ENCODE peak calls at places on chromosomes 2 and 18, in seven cellular contexts. One of them, this sample, is unnamed.

GRCh38 chr18:10290244-10291240 is 163.9 kb upstream of the APCDD1 start:
- DNase-seq in nephron progenitor cell: no peak
- DNase-seq in epithelial cell of esophagus: no peak
- DNase-seq in mesothelial cell of epicardium: no peak
- DNase-seq in ovary: no peak
- DNase-seq in cardiac fibroblast: peak; percentile 55
- DNase-seq in uterus: no peak
- DNase-seq in this sample: no peak

GRCh38 chr18:42446195-42446594 is 491.2 kb downstream of the PIK3C3 start:
- DNase-seq in nephron progenitor cell: no peak
- DNase-seq in mesothelial cell of epicardium: no peak
- DNase-seq in ovary: no peak
- DNase-seq in cardiac fibroblast: peak; percentile 44
- DNase-seq in epithelial cell of esophagus: no peak
- DNase-seq in uterus: no peak
- DNase-seq in this sample: no peak

GRCh38 chr18:41965856-41966255 is 10.8 kb downstream of the PIK3C3 start:
- DNase-seq in ovary: no peak
- DNase-seq in nephron progenitor cell: no peak
- DNase-seq in mesothelial cell of epicardium: no peak
- DNase-seq in epithelial cell of esophagus: no peak
- DNase-seq in cardiac fibroblast: no peak
- DNase-seq in uterus: no peak
- DNase-seq in this sample: no peak

GRCh38 chr18:8153887-8154583 is 455.2 kb upstream of the RAB12 start:
- DNase-seq in mesothelial cell of epicardium: no peak
- DNase-seq in epithelial cell of esophagus: peak; percentile 43
- DNase-seq in uterus: no peak
- DNase-seq in nephron progenitor cell: no peak
- DNase-seq in ovary: no peak
- DNase-seq in cardiac fibroblast: no peak
- DNase-seq in this sample: no peak

GRCh38 chr18:7464245-7464966 is 102.7 kb upstream of the PTPRM start:
- DNase-seq in ovary: no peak
- DNase-seq in mesothelial cell of epicardium: no peak
- DNase-seq in cardiac fibroblast: no peak
- DNase-seq in uterus: no peak
- DNase-seq in nephron progenitor cell: no peak
- DNase-seq in epithelial cell of esophagus: no peak
- DNase-seq in this sample: no peak

GRCh38 chr18:51149605-51150429 is 47.7 kb downstream of the MEX3C start:
- DNase-seq in nephron progenitor cell: no peak
- DNase-seq in cardiac fibroblast: peak; percentile 53
- DNase-seq in uterus: no peak
- DNase-seq in mesothelial cell of epicardium: no peak
- DNase-seq in epithelial cell of esophagus: peak; percentile 84
- DNase-seq in ovary: no peak
- DNase-seq in this sample: no peak

GRCh38 chr2:112869258-112869842 is 32.8 kb upstream of the IL1B start:
- DNase-seq in ovary: no peak
- DNase-seq in uterus: peak; percentile 42
- DNase-seq in epithelial cell of esophagus: peak; percentile 98
- DNase-seq in cardiac fibroblast: peak; percentile 80
- DNase-seq in mesothelial cell of epicardium: peak; percentile 57
- DNase-seq in nephron progenitor cell: no peak
- DNase-seq in this sample: no peak

GRCh38 chr2:141417246-141417797 is 713.5 kb downstream of the LRP1B start:
- DNase-seq in nephron progenitor cell: no peak
- DNase-seq in uterus: no peak
- DNase-seq in epithelial cell of esophagus: no peak
- DNase-seq in mesothelial cell of epicardium: no peak
- DNase-seq in cardiac fibroblast: no peak
- DNase-seq in ovary: no peak
- DNase-seq in this sample: no peak

GRCh38 chr2:62826141-62826540 is 120.6 kb downstream of the EHBP1 start:
- DNase-seq in mesothelial cell of epicardium: no peak
- DNase-seq in epithelial cell of esophagus: no peak
- DNase-seq in uterus: no peak
- DNase-seq in nephron progenitor cell: no peak
- DNase-seq in ovary: no peak
- DNase-seq in cardiac fibroblast: peak; percentile 76
- DNase-seq in this sample: no peak

GRCh38 chr2:216221806-216222205 is 112.7 kb downstream of the XRCC5 start:
- DNase-seq in uterus: no peak
- DNase-seq in ovary: no peak
- DNase-seq in epithelial cell of esophagus: peak; percentile 47
- DNase-seq in cardiac fibroblast: peak; percentile 35
- DNase-seq in mesothelial cell of epicardium: no peak
- DNase-seq in nephron progenitor cell: no peak
- DNase-seq in this sample: no peak

GRCh38 chr2:17617955-17618354 is 77.5 kb downstream of the VSNL1 start:
- DNase-seq in uterus: no peak
- DNase-seq in epithelial cell of esophagus: no peak
- DNase-seq in mesothelial cell of epicardium: no peak
- DNase-seq in cardiac fibroblast: no peak
- DNase-seq in nephron progenitor cell: no peak
- DNase-seq in ovary: no peak
- DNase-seq in this sample: no peak

GRCh38 chr2:233430091-233430490 is 75.8 kb downstream of the DGKD start:
- DNase-seq in cardiac fibroblast: peak; percentile 71
- DNase-seq in mesothelial cell of epicardium: no peak
- DNase-seq in uterus: no peak
- DNase-seq in epithelial cell of esophagus: no peak
- DNase-seq in nephron progenitor cell: no peak
- DNase-seq in ovary: no peak
- DNase-seq in this sample: no peak

GRCh38 chr2:181806039-181806392 is 85.5 kb upstream of the ITPRID2 start:
- DNase-seq in nephron progenitor cell: no peak
- DNase-seq in mesothelial cell of epicardium: no peak
- DNase-seq in ovary: no peak
- DNase-seq in cardiac fibroblast: peak; percentile 28
- DNase-seq in uterus: no peak
- DNase-seq in epithelial cell of esophagus: no peak
- DNase-seq in this sample: no peak

GRCh38 chr2:174617120-174617519 is 19.5 kb upstream of the WIPF1 start:
- DNase-seq in epithelial cell of esophagus: peak; percentile 18
- DNase-seq in ovary: no peak
- DNase-seq in nephron progenitor cell: no peak
- DNase-seq in mesothelial cell of epicardium: no peak
- DNase-seq in uterus: no peak
- DNase-seq in cardiac fibroblast: peak; percentile 20
- DNase-seq in this sample: no peak
- TF ChIP-seq CTCF in epithelial cell of esophagus: no peak
- TF ChIP-seq CTCF in ovary: no peak
- TF ChIP-seq CTCF in nephron progenitor cell: no peak
- TF ChIP-seq CTCF in mesothelial cell of epicardium: no peak
- TF ChIP-seq CTCF in uterus: no peak
- TF ChIP-seq CTCF in cardiac fibroblast: no peak
- TF ChIP-seq CTCF in this sample: no peak

DNA sequence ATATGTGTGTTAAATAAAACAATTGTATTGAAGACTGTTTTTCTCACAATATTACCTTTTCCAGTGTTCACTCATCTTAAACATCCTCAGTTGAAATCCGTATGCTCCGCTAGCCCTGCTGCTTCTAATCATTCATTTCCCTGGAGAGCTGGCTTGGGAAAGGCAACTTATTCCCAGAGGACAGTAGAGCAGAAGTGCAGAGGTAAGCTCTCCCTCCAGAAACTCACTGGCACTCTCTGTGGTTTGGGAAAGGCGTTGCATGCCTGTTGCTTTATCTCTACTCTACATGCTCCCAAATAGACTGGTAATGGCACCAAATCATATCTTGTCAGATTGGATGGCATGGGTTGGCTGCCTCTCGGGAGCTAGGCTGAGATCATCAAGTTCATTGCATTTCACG is 117.1 kb upstream of the BOD1L2 start:
- DNase-seq in nephron progenitor cell: no peak
- DNase-seq in uterus: no peak
- DNase-seq in epithelial cell of esophagus: peak; percentile 30
- DNase-seq in mesothelial cell of epicardium: no peak
- DNase-seq in ovary: no peak
- DNase-seq in cardiac fibroblast: no peak
- DNase-seq in this sample: no peak
- TF ChIP-seq CTCF in nephron progenitor cell: no peak
- TF ChIP-seq CTCF in uterus: no peak
- TF ChIP-seq CTCF in epithelial cell of esophagus: peak; percentile 49
- TF ChIP-seq CTCF in mesothelial cell of epicardium: no peak
- TF ChIP-seq CTCF in ovary: no peak
- TF ChIP-seq CTCF in cardiac fibroblast: no peak
- TF ChIP-seq CTCF in this sample: no peak

DNA sequence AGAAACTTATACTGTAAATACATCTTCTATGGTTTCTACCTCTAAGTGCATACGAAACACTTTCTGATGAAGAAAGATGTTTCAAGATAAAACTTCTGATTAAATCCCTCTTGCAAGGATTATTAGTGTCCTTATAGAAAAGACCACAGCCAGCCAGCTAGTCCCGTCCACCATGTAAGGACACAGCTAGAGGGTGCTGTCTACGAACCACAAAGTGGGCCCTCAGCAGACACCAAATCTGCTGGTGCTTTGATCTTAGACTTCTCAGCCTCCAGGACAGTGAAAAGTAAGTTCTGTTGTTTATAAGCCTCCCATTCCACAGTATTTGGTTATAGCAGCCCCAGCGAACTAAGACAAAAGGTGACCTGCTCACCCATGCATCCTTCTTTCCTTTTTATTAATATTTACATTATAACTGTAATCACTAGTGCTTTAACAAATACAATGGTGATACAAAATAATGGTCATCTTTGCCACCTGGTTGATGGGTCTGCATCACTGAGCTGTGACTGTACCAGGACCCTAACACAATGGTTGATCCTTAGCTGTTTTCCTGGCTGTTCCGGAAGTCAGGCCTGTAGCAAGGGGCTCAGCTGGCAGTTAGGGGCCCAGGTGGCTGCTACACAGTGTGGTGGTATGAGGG is 108.4 kb upstream of the SMAD7 start:
- DNase-seq in nephron progenitor cell: no peak
- DNase-seq in uterus: no peak
- DNase-seq in mesothelial cell of epicardium: no peak
- DNase-seq in cardiac fibroblast: no peak
- DNase-seq in epithelial cell of esophagus: no peak
- DNase-seq in ovary: no peak
- DNase-seq in this sample: no peak
- TF ChIP-seq CTCF in nephron progenitor cell: no peak
- TF ChIP-seq CTCF in uterus: no peak
- TF ChIP-seq CTCF in mesothelial cell of epicardium: no peak
- TF ChIP-seq CTCF in cardiac fibroblast: peak; percentile 34
- TF ChIP-seq CTCF in epithelial cell of esophagus: no peak
- TF ChIP-seq CTCF in ovary: no peak
- TF ChIP-seq CTCF in this sample: no peak

DNA sequence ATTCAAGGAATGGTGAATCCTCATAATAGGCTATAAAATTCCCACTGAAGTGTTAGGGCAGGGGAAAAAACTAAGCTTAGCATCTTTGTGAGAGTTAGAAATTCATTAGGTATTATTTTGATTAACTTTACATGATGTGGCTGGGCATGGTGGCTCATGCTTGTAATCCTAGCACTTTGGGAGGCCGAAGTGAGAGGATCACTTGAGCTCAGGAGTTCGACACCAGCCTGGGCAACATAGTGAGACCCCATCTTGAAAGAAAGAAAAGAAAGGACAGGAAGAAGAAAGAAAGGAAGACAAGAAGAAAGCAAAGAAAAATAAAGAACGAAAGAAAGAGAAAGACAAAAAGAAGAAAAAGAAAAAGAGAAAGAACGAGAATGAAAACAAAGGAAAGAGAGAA is 40.0 kb downstream of the SNRPD1 start:
- DNase-seq in mesothelial cell of epicardium: no peak
- DNase-seq in epithelial cell of esophagus: no peak
- DNase-seq in uterus: no peak
- DNase-seq in ovary: no peak
- DNase-seq in cardiac fibroblast: no peak
- DNase-seq in nephron progenitor cell: no peak
- DNase-seq in this sample: no peak
- TF ChIP-seq CTCF in mesothelial cell of epicardium: no peak
- TF ChIP-seq CTCF in epithelial cell of esophagus: no peak
- TF ChIP-seq CTCF in uterus: no peak
- TF ChIP-seq CTCF in ovary: no peak
- TF ChIP-seq CTCF in cardiac fibroblast: no peak
- TF ChIP-seq CTCF in nephron progenitor cell: no peak
- TF ChIP-seq CTCF in this sample: no peak

GRCh38 chr2:47782557-47783490 is at the start of gene MSH6:
- DNase-seq in uterus: peak; percentile 84
- DNase-seq in mesothelial cell of epicardium: peak; percentile 90
- DNase-seq in epithelial cell of esophagus: peak; percentile 92
- DNase-seq in cardiac fibroblast: peak; percentile 92
- DNase-seq in nephron progenitor cell: peak; percentile 89
- DNase-seq in ovary: peak; percentile 92
- DNase-seq in this sample: peak; percentile 90
- TF ChIP-seq CTCF in uterus: peak; percentile 8
- TF ChIP-seq CTCF in mesothelial cell of epicardium: no peak
- TF ChIP-seq CTCF in epithelial cell of esophagus: no peak
- TF ChIP-seq CTCF in cardiac fibroblast: no peak
- TF ChIP-seq CTCF in nephron progenitor cell: no peak
- TF ChIP-seq CTCF in ovary: no peak
- TF ChIP-seq CTCF in this sample: no peak

GRCh38 chr2:64643838-64644219 is 9.9 kb downstream of the SERTAD2 start:
- DNase-seq in ovary: no peak
- DNase-seq in cardiac fibroblast: no peak
- DNase-seq in nephron progenitor cell: no peak
- DNase-seq in uterus: no peak
- DNase-seq in mesothelial cell of epicardium: no peak
- DNase-seq in epithelial cell of esophagus: no peak
- DNase-seq in this sample: no peak
- TF ChIP-seq CTCF in ovary: no peak
- TF ChIP-seq CTCF in cardiac fibroblast: no peak
- TF ChIP-seq CTCF in nephron progenitor cell: no peak
- TF ChIP-seq CTCF in uterus: no peak
- TF ChIP-seq CTCF in mesothelial cell of epicardium: no peak
- TF ChIP-seq CTCF in epithelial cell of esophagus: no peak
- TF ChIP-seq CTCF in this sample: no peak